ENCODE peak calls at places on chromosome 1, in nine cellular contexts. H is hepatocyte; K is neural progenitor cell; C is naive thymus-derived CD4-positive, alpha-beta T cell; E is A549; L is HCT116; G is ascending aorta; U is transverse colon; I is adrenal gland. W is an unnamed sample.

GRCh38 chr1:157137051-157137772 is 983 bp downstream of the ETV3 start:
- DNase-seq in G (no peak), L (no peak), C (no peak), I (no peak), E (peak; percentile 46), H (peak; percentile 43), K (peak; percentile 46), U (peak; percentile 22), W (no peak)

GRCh38 chr1:37945743-37946702 is 830 bp downstream of the INPP5B start:
- DNase-seq in I (peak; percentile 56), L (no peak), K (no peak), U (peak; percentile 47), G (peak; percentile 57), E (peak; percentile 60), H (peak; percentile 87), C (no peak), W (no peak)

GRCh38 chr1:234745844-234746797 is 136.1 kb upstream of the IRF2BP2 start:
- DNase-seq in I (no peak), H (peak; percentile 65), E (no peak), U (no peak), G (no peak), K (peak; percentile 60), C (no peak), L (no peak), W (peak; percentile 80)

GRCh38 chr1:155834296-155834926 is 22.6 kb downstream of the GON4L start:
- DNase-seq in C (no peak), H (no peak), I (no peak), K (peak; percentile 70), U (no peak), G (no peak), E (peak; percentile 29), L (no peak), W (peak; percentile 10)

GRCh38 chr1:38038836-38039235 is 7.8 kb downstream of the POU3F1 start:
- DNase-seq in E (no peak), G (no peak), I (no peak), K (no peak), L (no peak), H (peak; percentile 45), C (no peak), U (no peak), W (peak; percentile 53)

GRCh38 chr1:171983584-171983983 is 142.3 kb downstream of the DNM3 start:
- DNase-seq in K (no peak), I (no peak), G (no peak), L (peak; percentile 4), H (peak; percentile 26), C (no peak), U (no peak), E (peak; percentile 43), W (no peak)

GRCh38 chr1:21254335-21254951 is 35.8 kb downstream of the ECE1 start:
- DNase-seq in E (no peak), G (no peak), L (no peak), U (peak; percentile 20), K (no peak), C (no peak), H (peak; percentile 56), I (no peak), W (no peak)

GRCh38 chr1:151459331-151460046 is at the start of gene POGZ:
- DNase-seq in K (peak; percentile 96), H (peak; percentile 97), C (peak; percentile 93), E (peak; percentile 99), L (peak; percentile 94), G (peak; percentile 73), I (peak; percentile 96), U (peak; percentile 96), W (peak; percentile 72)

GRCh38 chr1:220927442-220927841 is 48.2 kb downstream of the HLX start:
- DNase-seq in U (no peak), G (no peak), L (no peak), H (peak; percentile 21), K (no peak), E (no peak), I (no peak), C (no peak), W (no peak)

GRCh38 chr1:220924331-220924730 is 45.1 kb downstream of the HLX start:
- DNase-seq in K (no peak), I (no peak), L (no peak), E (no peak), C (no peak), G (no peak), U (no peak), H (no peak), W (no peak)

GRCh38 chr1:220928320-220928719 is 49.1 kb downstream of the HLX start:
- DNase-seq in K (no peak), G (no peak), I (no peak), E (no peak), L (no peak), U (no peak), C (no peak), H (no peak), W (no peak)

GRCh38 chr1:220926146-220926545 is 46.9 kb downstream of the HLX start:
- DNase-seq in H (no peak), U (no peak), C (no peak), E (no peak), L (no peak), K (no peak), G (no peak), I (no peak), W (no peak)

DNA sequence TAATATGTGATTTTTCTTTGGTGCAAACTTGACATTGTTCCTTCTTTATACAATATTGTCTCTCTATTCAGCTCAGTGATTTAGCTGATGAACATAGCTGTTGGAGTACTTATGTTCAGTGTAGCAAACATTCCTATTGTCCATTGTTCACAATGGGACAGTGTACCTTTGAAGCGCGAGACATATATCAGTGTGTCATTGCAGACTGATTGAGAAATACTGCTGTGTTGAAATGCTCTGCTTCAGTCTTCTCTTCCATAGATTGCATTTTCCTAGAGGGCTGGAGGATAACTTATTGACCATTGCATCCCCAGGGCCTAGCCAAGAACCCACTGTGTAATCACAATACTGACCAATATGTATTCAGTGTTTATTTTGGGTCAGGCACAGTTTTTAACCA is 46.5 kb downstream of the HLX start:
- DNase-seq in H (no peak), U (no peak), I (no peak), K (no peak), L (no peak), C (no peak), G (no peak), E (no peak), W (no peak)
- H3K27ac ChIP-seq in H (no peak overlapping the region), U (no peak overlapping the region), I (no peak overlapping the region), K (no peak overlapping the region), L (no peak overlapping the region), C (no peak overlapping the region), G (no peak overlapping the region), E (no peak overlapping the region), W (no peak overlapping the region)

GRCh38 chr1:217134857-217135568 is 411.8 kb upstream of the ESRRG start:
- DNase-seq in U (no peak), C (no peak), K (peak; percentile 65), L (no peak), H (peak; percentile 16), E (peak; percentile 14), G (no peak), I (no peak), W (peak; percentile 60)

GRCh38 chr1:217135987-217136894 is 413.0 kb upstream of the ESRRG start:
- DNase-seq in U (no peak), I (no peak), C (no peak), K (peak; percentile 45), E (no peak), G (no peak), L (no peak), H (no peak), W (no peak)

GRCh38 chr1:217133958-217134856 is 411.0 kb upstream of the ESRRG start:
- DNase-seq in C (no peak), K (peak; percentile 57), E (peak; percentile 15), L (no peak), I (no peak), G (no peak), H (peak; percentile 19), U (no peak), W (peak; percentile 68)

GRCh38 chr1:217136895-217137205 is 413.6 kb upstream of the ESRRG start:
- DNase-seq in G (no peak), K (no peak), U (no peak), I (no peak), E (no peak), H (no peak), L (no peak), C (no peak), W (no peak)

DNA sequence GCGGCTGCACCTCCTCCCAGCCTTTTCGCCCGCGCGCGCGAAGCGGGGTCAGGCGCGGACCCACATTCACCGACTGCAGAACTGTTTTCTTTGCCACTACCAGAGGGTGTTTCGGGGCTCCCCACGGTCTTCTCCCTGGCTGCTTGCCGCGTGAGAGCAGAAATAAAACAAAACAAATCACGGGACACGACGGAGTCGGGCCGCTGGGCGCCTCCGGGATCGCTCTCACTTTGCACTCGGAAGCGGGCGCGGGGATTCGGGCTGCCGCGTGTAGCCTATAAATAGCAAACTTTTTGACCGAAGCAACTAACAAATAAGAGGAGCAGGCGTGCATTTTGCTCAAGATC is 412.3 kb upstream of the ESRRG start:
- DNase-seq in U (no peak), I (no peak), L (no peak), H (no peak), G (no peak), C (no peak), K (peak; percentile 37), E (no peak), W (no peak)
- H3K27ac ChIP-seq in U (no peak overlapping the region), I (no peak overlapping the region), L (no peak overlapping the region), H (no peak overlapping the region), G (no peak overlapping the region), C (no peak overlapping the region), K (no peak overlapping the region), E (no peak overlapping the region), W (no peak overlapping the region)

DNA sequence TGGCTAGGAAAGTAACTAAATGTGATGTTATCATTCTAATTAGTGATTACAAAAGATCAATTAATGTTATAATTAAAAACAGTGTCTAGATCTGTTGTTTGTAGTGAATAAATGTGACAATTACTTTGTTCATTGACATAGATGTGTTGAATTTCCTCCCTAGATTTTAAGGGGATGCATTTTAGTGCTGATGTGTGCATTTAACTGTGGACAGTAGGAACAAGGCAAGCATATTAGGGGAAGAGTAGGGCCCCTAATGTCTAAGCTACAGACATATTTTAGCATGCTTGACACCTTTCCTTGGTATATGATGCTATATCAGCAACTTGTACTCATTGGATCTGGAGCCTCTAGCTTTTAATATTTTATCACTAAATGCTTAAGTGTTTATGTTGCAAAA is 48.9 kb downstream of the NFIA start:
- DNase-seq in K (no peak), H (no peak), I (no peak), C (no peak), E (no peak), L (no peak), G (no peak), U (no peak), W (no peak)
- H3K27ac ChIP-seq in K (no peak overlapping the region), H (peak overlapping the region; percentile 86), I (no peak overlapping the region), C (no peak overlapping the region), E (peak overlapping the region; percentile 67), L (no peak overlapping the region), G (peak overlapping the region; percentile 11), U (no peak overlapping the region), W (no peak overlapping the region)

GRCh38 chr1:114097109-114097508 is 56.6 kb downstream of the SYT6 start:
- DNase-seq in G (no peak), C (no peak), H (no peak), I (no peak), E (no peak), U (no peak), L (no peak), K (no peak), W (no peak)

GRCh38 chr1:114092118-114092517 is 61.6 kb downstream of the SYT6 start:
- DNase-seq in K (no peak), U (no peak), G (no peak), E (no peak), C (no peak), L (no peak), I (no peak), H (no peak), W (no peak)

GRCh38 chr1:114093624-114094302 is 59.9 kb downstream of the SYT6 start:
- DNase-seq in E (peak; percentile 10), C (no peak), I (no peak), U (no peak), H (peak; percentile 54), L (peak; percentile 23), G (no peak), K (peak; percentile 49), W (peak; percentile 77)

GRCh38 chr1:114094303-114094663 is 59.4 kb downstream of the SYT6 start:
- DNase-seq in C (no peak), U (no peak), K (no peak), E (no peak), L (no peak), H (peak; percentile 39), I (no peak), G (no peak), W (no peak)

GRCh38 chr1:114094675-114095074 is 59.0 kb downstream of the SYT6 start:
- DNase-seq in U (no peak), I (no peak), L (no peak), G (no peak), C (no peak), E (no peak), H (no peak), K (no peak), W (no peak)
- H3K27ac ChIP-seq in U (no peak overlapping the region), I (no peak overlapping the region), L (no peak overlapping the region), G (no peak overlapping the region), C (no peak overlapping the region), E (no peak overlapping the region), H (peak overlapping the region; percentile 65), K (no peak overlapping the region), W (no peak overlapping the region)